ENCODE peak calls at places on chromosomes 4 and X, in four cellular contexts. L, H, N and A are unnamed samples.

GRCh38 chr4:15702941-15703403 is at the start of gene BST1:
- DNase-seq in L (no peak), H (no peak), N (no peak), A (no peak)

GRCh38 chrX:72394518-72395163 is 88.9 kb upstream of the CITED1 start:
- DNase-seq in L (no peak), N (no peak), H (no peak), A (no peak)

GRCh38 chr4:105815701-105816100 is 79.6 kb upstream of the NPNT start:
- DNase-seq in N (no peak), H (no peak), L (no peak), A (no peak)

GRCh38 chrX:74656079-74656745 is 41.8 kb upstream of the RLIM start:
- DNase-seq in N (no peak), H (no peak), L (no peak), A (no peak)

GRCh38 chrX:33188286-33188685 is 23.1 kb downstream of the DMD start:
- DNase-seq in N (no peak), L (no peak), H (no peak), A (no peak)

GRCh38 chr4:3518941-3519340 is 13.3 kb downstream of the LRPAP1 start:
- DNase-seq in L (no peak), N (no peak), H (no peak), A (no peak)

GRCh38 chr4:8528713-8529112 is 51.5 kb upstream of the GPR78 start:
- DNase-seq in N (no peak), H (no peak), L (no peak), A (no peak)

GRCh38 chrX:100449696-100450606 is 39.9 kb upstream of the PCDH19 start:
- DNase-seq in L (no peak), N (no peak), H (no peak), A (no peak)

GRCh38 chr4:168854216-168854921 is 155.7 kb downstream of the CBR4 start:
- DNase-seq in H (no peak), L (no peak), N (no peak), A (no peak)

GRCh38 chr4:84579410-84579791 is 3.5 kb upstream of the CDS1 start:
- DNase-seq in N (no peak), L (no peak), H (no peak), A (no peak)

GRCh38 chr4:152945639-152946038 is 9.5 kb downstream of the FHDC1 start:
- DNase-seq in N (no peak), L (no peak), H (no peak), A (no peak)

GRCh38 chrX:2811271-2811670 is 17.5 kb upstream of the GYG2 start:
- DNase-seq in N (no peak), L (no peak), H (no peak), A (no peak)

GRCh38 chr4:178963646-178964045 is 1521.4 kb upstream of the AGA start:
- DNase-seq in L (no peak), N (no peak), H (no peak), A (no peak)

GRCh38 chr4:150082241-150082640 is 4.0 kb downstream of the DCLK2 start:
- DNase-seq in H (no peak), L (no peak), N (peak; percentile 28), A (no peak)

GRCh38 chrX:154465601-154466000 is 7.5 kb downstream of the PLXNA3 start:
- DNase-seq in H (no peak), L (no peak), N (no peak), A (no peak)

GRCh38 chr4:74319506-74319905 is 11.2 kb downstream of the EPGN start:
- DNase-seq in N (no peak), L (no peak), H (no peak), A (no peak)

GRCh38 chrX:118976599-118977340 is 2.4 kb downstream of the LONRF3 start:
- DNase-seq in N (no peak), H (no peak), L (no peak), A (peak; percentile 49)

GRCh38 chr4:141652161-141652778 is 15.9 kb downstream of the IL15 start:
- DNase-seq in N (no peak), H (no peak), L (no peak), A (peak; percentile 11)

GRCh38 chrX:97844943-97845342 is 961.2 kb downstream of the RPA4 start:
- DNase-seq in L (no peak), H (no peak), N (no peak), A (no peak)

GRCh38 chrX:67612231-67612630 is 68.4 kb downstream of the AR start:
- DNase-seq in H (no peak), N (no peak), L (no peak), A (no peak)

GRCh38 chr4:82588871-82589270 is 27.1 kb upstream of the TMEM150C start:
- DNase-seq in L (no peak), N (no peak), H (no peak), A (no peak)

GRCh38 chr4:81130569-81130968 is 84.5 kb downstream of the PRKG2 start:
- DNase-seq in L (no peak), N (no peak), H (no peak), A (no peak)

GRCh38 chr4:156475322-156475721 is 496.3 kb downstream of the PDGFC start:
- DNase-seq in L (peak; percentile 15), H (no peak), N (no peak), A (peak; percentile 18)
- TF ChIP-seq FOXK2 in L (no peak), H (no peak), N (no peak), A (no peak)

GRCh38 chr4:145736241-145736831 is 56.4 kb downstream of the C4orf51 start:
- DNase-seq in N (no peak), L (no peak), H (no peak), A (no peak)
- TF ChIP-seq BHLHE40 in N (no peak), L (no peak), H (no peak), A (no peak)

GRCh38 chr4:53816561-53816960 is 225.3 kb upstream of the LNX1 start:
- DNase-seq in N (no peak), L (no peak), H (no peak), A (no peak)

GRCh38 chr4:53818112-53818511 is 226.8 kb upstream of the LNX1 start:
- DNase-seq in N (no peak), H (no peak), L (no peak), A (no peak)

GRCh38 chr4:53810643-53811042 is 219.4 kb upstream of the LNX1 start:
- DNase-seq in N (no peak), H (no peak), L (no peak), A (no peak)

GRCh38 chr4:53809816-53810215 is 218.5 kb upstream of the LNX1 start:
- DNase-seq in N (no peak), L (no peak), H (no peak), A (no peak)

DNA sequence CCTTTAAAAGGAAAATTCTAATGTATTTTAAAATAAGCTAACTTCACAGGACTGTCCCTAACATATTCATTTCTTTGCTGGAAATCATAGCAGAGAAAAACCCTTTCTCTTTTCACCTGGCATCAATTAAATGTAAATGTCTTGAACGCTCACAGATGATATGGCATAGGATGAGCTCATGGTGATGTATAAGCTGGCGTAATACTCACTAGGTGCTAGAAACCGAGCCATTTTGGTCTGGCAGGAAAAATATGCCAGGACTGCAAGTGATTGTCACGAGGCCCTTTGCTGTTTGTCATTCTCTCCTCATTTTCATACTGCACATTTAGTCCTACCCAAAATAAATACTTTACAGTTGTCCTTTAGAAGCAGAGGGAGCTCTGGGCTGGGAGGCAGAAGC is 222.7 kb upstream of the LNX1 start:
- DNase-seq in N (no peak), L (no peak), H (no peak), A (no peak)
- TF ChIP-seq FOXK2 in N (no peak), L (no peak), H (no peak), A (no peak)

GRCh38 chr4:112765317-112765989 is 128.5 kb downstream of the LARP7 start:
- DNase-seq in H (peak; percentile 37), N (peak; percentile 7), L (peak; percentile 52), A (peak; percentile 71)
- TF ChIP-seq BHLHE40 in H (no peak), N (no peak), L (no peak), A (no peak)

GRCh38 chrX:39982927-39983326 is 114.8 kb downstream of the BCOR start:
- DNase-seq in H (no peak), L (no peak), N (no peak), A (no peak)

GRCh38 chrX:39985116-39985515 is 112.6 kb downstream of the BCOR start:
- DNase-seq in H (no peak), L (no peak), N (no peak), A (no peak)

GRCh38 chrX:39984191-39984956 is 113.4 kb downstream of the BCOR start:
- DNase-seq in H (peak; percentile 44), N (peak; percentile 8), L (no peak), A (no peak)

GRCh38 chrX:39981946-39982345 is 115.8 kb downstream of the BCOR start:
- DNase-seq in N (no peak), H (no peak), L (no peak), A (no peak)

DNA sequence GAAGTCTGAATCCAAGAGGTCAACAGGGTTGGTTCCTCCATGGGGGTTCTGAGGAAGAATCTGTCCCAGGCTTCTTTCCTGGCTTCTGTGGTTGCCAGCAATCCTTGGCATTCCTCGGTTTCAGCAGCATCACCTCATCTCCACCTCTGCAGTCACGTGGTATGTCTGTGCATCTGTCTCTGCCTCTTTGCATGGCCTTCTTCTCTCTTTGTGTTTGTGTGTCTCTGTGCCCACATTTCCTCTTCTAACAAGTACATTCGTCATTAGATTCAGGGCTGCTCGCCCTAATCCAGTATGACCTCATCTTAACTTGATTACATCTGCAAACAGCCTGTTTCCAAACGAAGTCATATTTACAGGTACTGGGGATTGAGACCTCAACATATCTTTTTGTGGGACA is 114.0 kb downstream of the BCOR start:
- DNase-seq in H (no peak), N (no peak), L (no peak), A (no peak)
- TF ChIP-seq FOXK2 in H (no peak), N (no peak), L (no peak), A (no peak)

DNA sequence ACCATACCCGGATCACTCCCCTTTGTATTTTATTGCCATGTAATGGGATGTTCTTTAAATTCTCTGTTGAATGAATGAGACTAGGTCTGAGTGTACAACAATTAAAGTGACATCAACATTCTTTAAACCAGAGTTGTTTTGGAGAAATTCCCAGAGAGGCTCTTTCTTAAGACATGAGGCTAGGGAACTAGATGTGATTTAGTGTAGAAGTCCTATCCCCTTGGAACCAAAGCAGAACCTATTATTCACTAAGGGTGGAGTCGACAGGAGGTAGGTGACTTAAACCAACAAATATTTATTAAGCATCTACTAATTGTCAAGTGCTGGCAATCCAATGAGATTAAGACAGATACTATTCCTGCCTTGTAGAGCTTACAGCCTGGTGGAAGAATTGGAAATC is 1.7 kb downstream of the EIF1AX start:
- DNase-seq in N (no peak), L (no peak), H (no peak), A (no peak)
- TF ChIP-seq BHLHE40 in N (no peak), L (no peak), H (no peak), A (no peak)

GRCh38 chrX:88830113-88830512 is 83.1 kb downstream of the CPXCR1 start:
- DNase-seq in N (no peak), H (no peak), L (no peak), A (no peak)
- TF ChIP-seq FOXK2 in N (no peak), H (no peak), L (no peak), A (no peak)

GRCh38 chr4:53907772-53908171 is 156.6 kb downstream of the CHIC2 start:
- DNase-seq in N (no peak), L (no peak), H (no peak), A (no peak)
- TF ChIP-seq BHLHE40 in N (no peak), L (no peak), H (no peak), A (no peak)